ENCODE peak calls at places on chromosomes 3 and 15, in nine cellular contexts. One of them, this sample, is unnamed.

GRCh38 chr3:36714343-36714742 is 50.0 kb downstream of the DCLK3 start:
- DNase-seq in cardiac muscle cell: no peak
- DNase-seq in heart left ventricle: no peak
- DNase-seq in A549: no peak
- DNase-seq in PC-3: no peak
- DNase-seq in RWPE1: no peak
- DNase-seq in GM12865: no peak
- DNase-seq in tibial nerve: no peak
- DNase-seq in thyroid gland: no peak
- DNase-seq in this sample: no peak

GRCh38 chr3:178583963-178584575 is 47.8 kb downstream of the KCNMB2 start:
- DNase-seq in heart left ventricle: no peak
- DNase-seq in GM12865: no peak
- DNase-seq in cardiac muscle cell: no peak
- DNase-seq in tibial nerve: no peak
- DNase-seq in A549: no peak
- DNase-seq in PC-3: no peak
- DNase-seq in thyroid gland: no peak
- DNase-seq in RWPE1: no peak
- DNase-seq in this sample: no peak

GRCh38 chr15:27059610-27060202 is 88.7 kb downstream of the GABRG3 start:
- DNase-seq in tibial nerve: no peak
- DNase-seq in cardiac muscle cell: peak; percentile 78
- DNase-seq in thyroid gland: peak; percentile 61
- DNase-seq in GM12865: peak; percentile 15
- DNase-seq in A549: peak; percentile 84
- DNase-seq in RWPE1: peak; percentile 28
- DNase-seq in PC-3: peak; percentile 44
- DNase-seq in heart left ventricle: no peak
- DNase-seq in this sample: no peak

GRCh38 chr15:48397841-48398240 is 66.6 kb downstream of the DUT start:
- DNase-seq in A549: no peak
- DNase-seq in tibial nerve: no peak
- DNase-seq in cardiac muscle cell: no peak
- DNase-seq in heart left ventricle: peak; percentile 63
- DNase-seq in GM12865: no peak
- DNase-seq in PC-3: no peak
- DNase-seq in RWPE1: no peak
- DNase-seq in thyroid gland: peak; percentile 65
- DNase-seq in this sample: no peak

GRCh38 chr3:14457999-14458398 is 55.6 kb downstream of the SLC6A6 start:
- DNase-seq in heart left ventricle: no peak
- DNase-seq in A549: no peak
- DNase-seq in tibial nerve: no peak
- DNase-seq in GM12865: no peak
- DNase-seq in thyroid gland: no peak
- DNase-seq in cardiac muscle cell: no peak
- DNase-seq in PC-3: no peak
- DNase-seq in RWPE1: no peak
- DNase-seq in this sample: no peak

GRCh38 chr3:84893211-84893610 is 65.6 kb upstream of the CADM2 start:
- DNase-seq in heart left ventricle: no peak
- DNase-seq in A549: no peak
- DNase-seq in RWPE1: no peak
- DNase-seq in thyroid gland: no peak
- DNase-seq in GM12865: no peak
- DNase-seq in tibial nerve: no peak
- DNase-seq in cardiac muscle cell: no peak
- DNase-seq in PC-3: no peak
- DNase-seq in this sample: no peak

GRCh38 chr3:32004111-32004790 is 22.7 kb downstream of the ZNF860 start:
- DNase-seq in RWPE1: no peak
- DNase-seq in cardiac muscle cell: no peak
- DNase-seq in heart left ventricle: no peak
- DNase-seq in GM12865: no peak
- DNase-seq in PC-3: peak; percentile 51
- DNase-seq in tibial nerve: no peak
- DNase-seq in A549: no peak
- DNase-seq in thyroid gland: peak; percentile 15
- DNase-seq in this sample: no peak

GRCh38 chr3:52606373-52607085 is 70.1 kb downstream of the UQCC5 start:
- DNase-seq in heart left ventricle: peak; percentile 31
- DNase-seq in RWPE1: peak; percentile 72
- DNase-seq in cardiac muscle cell: peak; percentile 3
- DNase-seq in GM12865: no peak
- DNase-seq in A549: peak; percentile 26
- DNase-seq in PC-3: peak; percentile 97
- DNase-seq in tibial nerve: no peak
- DNase-seq in thyroid gland: peak; percentile 81
- DNase-seq in this sample: no peak

GRCh38 chr3:10273697-10274305 is 18.9 kb downstream of the GHRL start:
- DNase-seq in GM12865: no peak
- DNase-seq in tibial nerve: no peak
- DNase-seq in heart left ventricle: no peak
- DNase-seq in thyroid gland: no peak
- DNase-seq in cardiac muscle cell: no peak
- DNase-seq in PC-3: no peak
- DNase-seq in RWPE1: no peak
- DNase-seq in A549: no peak
- DNase-seq in this sample: no peak

GRCh38 chr15:101052031-101052620 is 133.0 kb downstream of the LRRK1 start:
- DNase-seq in GM12865: no peak
- DNase-seq in tibial nerve: no peak
- DNase-seq in cardiac muscle cell: peak; percentile 9
- DNase-seq in thyroid gland: no peak
- DNase-seq in heart left ventricle: no peak
- DNase-seq in RWPE1: no peak
- DNase-seq in PC-3: no peak
- DNase-seq in A549: no peak
- DNase-seq in this sample: no peak

GRCh38 chr3:30516238-30516637 is 90.2 kb upstream of the TGFBR2 start:
- DNase-seq in tibial nerve: no peak
- DNase-seq in A549: no peak
- DNase-seq in PC-3: peak; percentile 52
- DNase-seq in cardiac muscle cell: no peak
- DNase-seq in GM12865: no peak
- DNase-seq in heart left ventricle: no peak
- DNase-seq in RWPE1: no peak
- DNase-seq in thyroid gland: no peak
- DNase-seq in this sample: no peak

GRCh38 chr3:150443331-150443741 is 35.2 kb downstream of the TSC22D2 start:
- DNase-seq in thyroid gland: no peak
- DNase-seq in heart left ventricle: no peak
- DNase-seq in tibial nerve: no peak
- DNase-seq in cardiac muscle cell: no peak
- DNase-seq in RWPE1: no peak
- DNase-seq in PC-3: peak; percentile 22
- DNase-seq in A549: no peak
- DNase-seq in GM12865: no peak
- DNase-seq in this sample: no peak

GRCh38 chr15:94673801-94674200 is 442.4 kb downstream of the MCTP2 start:
- DNase-seq in RWPE1: peak; percentile 58
- DNase-seq in PC-3: no peak
- DNase-seq in thyroid gland: no peak
- DNase-seq in cardiac muscle cell: no peak
- DNase-seq in A549: no peak
- DNase-seq in heart left ventricle: no peak
- DNase-seq in GM12865: no peak
- DNase-seq in tibial nerve: no peak
- DNase-seq in this sample: no peak

GRCh38 chr3:189685854-189686253 is 54.7 kb downstream of the TP63 start:
- DNase-seq in cardiac muscle cell: no peak
- DNase-seq in GM12865: no peak
- DNase-seq in PC-3: peak; percentile 97
- DNase-seq in heart left ventricle: no peak
- DNase-seq in thyroid gland: no peak
- DNase-seq in A549: no peak
- DNase-seq in tibial nerve: no peak
- DNase-seq in RWPE1: peak; percentile 2
- DNase-seq in this sample: no peak

GRCh38 chr3:138188013-138188352 is 882 bp downstream of the ARMC8 start:
- DNase-seq in tibial nerve: no peak
- DNase-seq in heart left ventricle: no peak
- DNase-seq in PC-3: peak; percentile 32
- DNase-seq in thyroid gland: no peak
- DNase-seq in RWPE1: peak; percentile 60
- DNase-seq in GM12865: no peak
- DNase-seq in cardiac muscle cell: no peak
- DNase-seq in A549: peak; percentile 24
- DNase-seq in this sample: no peak

GRCh38 chr15:80695911-80696651 is 971 bp downstream of the ABHD17C start:
- DNase-seq in thyroid gland: peak; percentile 40
- DNase-seq in PC-3: peak; percentile 62
- DNase-seq in GM12865: peak; percentile 16
- DNase-seq in RWPE1: peak; percentile 78
- DNase-seq in heart left ventricle: peak; percentile 22
- DNase-seq in cardiac muscle cell: peak; percentile 22
- DNase-seq in A549: peak; percentile 94
- DNase-seq in tibial nerve: no peak
- DNase-seq in this sample: peak; percentile 39

GRCh38 chr15:90545095-90545494 is 15.4 kb downstream of the CRTC3 start:
- DNase-seq in cardiac muscle cell: no peak
- DNase-seq in GM12865: no peak
- DNase-seq in A549: no peak
- DNase-seq in RWPE1: no peak
- DNase-seq in tibial nerve: no peak
- DNase-seq in heart left ventricle: no peak
- DNase-seq in thyroid gland: no peak
- DNase-seq in PC-3: peak; percentile 18
- DNase-seq in this sample: no peak
- TF ChIP-seq CTCF in cardiac muscle cell: no peak
- TF ChIP-seq CTCF in GM12865: no peak
- TF ChIP-seq CTCF in A549: peak; percentile 17
- TF ChIP-seq CTCF in RWPE1: no peak
- TF ChIP-seq CTCF in tibial nerve: no peak
- TF ChIP-seq CTCF in heart left ventricle: no peak
- TF ChIP-seq CTCF in thyroid gland: no peak
- TF ChIP-seq CTCF in PC-3: peak; percentile 39
- TF ChIP-seq CTCF in this sample: no peak

DNA sequence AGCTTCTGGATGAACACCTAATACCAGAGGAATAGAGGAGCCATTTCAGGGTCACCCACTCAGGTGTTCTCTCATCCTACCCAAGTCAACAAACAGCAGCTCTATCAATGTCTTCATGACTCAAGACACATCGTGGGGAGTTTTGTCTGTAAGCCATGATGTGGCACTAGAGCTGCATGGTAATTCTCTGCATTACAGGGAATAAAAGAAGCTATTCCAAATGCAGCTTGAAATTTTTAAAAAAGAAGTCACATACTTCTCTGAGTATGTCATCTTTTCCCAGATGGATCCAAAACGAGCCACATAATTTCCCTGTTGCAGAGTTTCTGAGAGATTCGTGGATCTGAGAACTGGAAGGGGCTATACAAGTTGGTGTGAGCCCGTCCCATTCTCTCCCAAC is 6.1 kb upstream of the THSD4 start:
- DNase-seq in tibial nerve: no peak
- DNase-seq in GM12865: no peak
- DNase-seq in heart left ventricle: no peak
- DNase-seq in cardiac muscle cell: no peak
- DNase-seq in thyroid gland: no peak
- DNase-seq in RWPE1: no peak
- DNase-seq in PC-3: peak; percentile 42
- DNase-seq in A549: no peak
- DNase-seq in this sample: no peak
- TF ChIP-seq CTCF in tibial nerve: no peak
- TF ChIP-seq CTCF in GM12865: no peak
- TF ChIP-seq CTCF in heart left ventricle: no peak
- TF ChIP-seq CTCF in cardiac muscle cell: no peak
- TF ChIP-seq CTCF in thyroid gland: no peak
- TF ChIP-seq CTCF in RWPE1: no peak
- TF ChIP-seq CTCF in PC-3: peak; percentile 20
- TF ChIP-seq CTCF in A549: no peak
- TF ChIP-seq CTCF in this sample: no peak

GRCh38 chr3:72118593-72118992 is 333.6 kb upstream of the PROK2 start:
- DNase-seq in RWPE1: no peak
- DNase-seq in PC-3: no peak
- DNase-seq in A549: no peak
- DNase-seq in thyroid gland: no peak
- DNase-seq in heart left ventricle: no peak
- DNase-seq in tibial nerve: no peak
- DNase-seq in GM12865: no peak
- DNase-seq in cardiac muscle cell: no peak
- DNase-seq in this sample: no peak
- TF ChIP-seq CTCF in RWPE1: no peak
- TF ChIP-seq CTCF in PC-3: no peak
- TF ChIP-seq CTCF in A549: no peak
- TF ChIP-seq CTCF in thyroid gland: no peak
- TF ChIP-seq CTCF in heart left ventricle: no peak
- TF ChIP-seq CTCF in tibial nerve: no peak
- TF ChIP-seq CTCF in GM12865: no peak
- TF ChIP-seq CTCF in cardiac muscle cell: no peak
- TF ChIP-seq CTCF in this sample: no peak

GRCh38 chr3:157573281-157573680 is 70.1 kb upstream of the VEPH1 start:
- DNase-seq in A549: no peak
- DNase-seq in RWPE1: no peak
- DNase-seq in heart left ventricle: no peak
- DNase-seq in thyroid gland: no peak
- DNase-seq in tibial nerve: no peak
- DNase-seq in GM12865: no peak
- DNase-seq in PC-3: peak; percentile 23
- DNase-seq in cardiac muscle cell: no peak
- DNase-seq in this sample: no peak

GRCh38 chr3:157574580-157574979 is 71.4 kb upstream of the VEPH1 start:
- DNase-seq in PC-3: no peak
- DNase-seq in A549: no peak
- DNase-seq in GM12865: no peak
- DNase-seq in cardiac muscle cell: no peak
- DNase-seq in RWPE1: no peak
- DNase-seq in thyroid gland: no peak
- DNase-seq in tibial nerve: no peak
- DNase-seq in heart left ventricle: no peak
- DNase-seq in this sample: no peak

GRCh38 chr3:157572559-157573270 is 69.5 kb upstream of the VEPH1 start:
- DNase-seq in heart left ventricle: no peak
- DNase-seq in thyroid gland: peak; percentile 33
- DNase-seq in GM12865: peak; percentile 61
- DNase-seq in A549: peak; percentile 35
- DNase-seq in cardiac muscle cell: peak; percentile 73
- DNase-seq in PC-3: peak; percentile 81
- DNase-seq in tibial nerve: no peak
- DNase-seq in RWPE1: peak; percentile 58
- DNase-seq in this sample: no peak

DNA sequence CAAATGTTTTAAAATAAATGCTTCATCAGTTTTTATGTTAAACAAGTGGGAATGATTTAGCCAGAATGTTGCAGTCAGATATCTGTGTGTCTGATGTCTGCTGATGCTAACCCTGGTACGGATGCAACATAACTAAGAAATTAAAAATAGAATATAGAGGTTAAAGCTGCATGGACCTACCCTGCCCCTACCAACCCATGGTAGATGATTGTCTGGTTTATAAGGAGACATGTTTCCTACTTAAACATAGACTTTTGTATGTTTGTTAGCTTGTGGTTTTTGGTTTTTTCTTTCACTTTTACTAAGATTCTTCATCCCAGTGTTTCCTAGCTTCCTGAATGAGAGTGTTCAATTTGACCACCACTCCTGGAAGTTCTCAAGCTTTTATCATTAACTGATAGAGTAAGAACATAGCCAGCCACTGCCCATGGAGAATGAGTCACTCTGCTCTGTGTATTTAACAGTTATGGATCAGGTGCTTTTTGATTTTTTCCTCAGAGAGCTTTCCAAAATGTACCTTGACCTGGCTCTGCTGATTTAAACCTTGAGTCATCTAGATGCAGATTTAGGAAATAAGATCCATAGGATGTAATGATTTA is 70.7 kb upstream of the VEPH1 start:
- DNase-seq in thyroid gland: no peak
- DNase-seq in tibial nerve: no peak
- DNase-seq in A549: no peak
- DNase-seq in PC-3: peak; percentile 51
- DNase-seq in RWPE1: no peak
- DNase-seq in cardiac muscle cell: no peak
- DNase-seq in heart left ventricle: no peak
- DNase-seq in GM12865: no peak
- DNase-seq in this sample: no peak
- TF ChIP-seq CTCF in thyroid gland: no peak
- TF ChIP-seq CTCF in tibial nerve: no peak
- TF ChIP-seq CTCF in A549: no peak
- TF ChIP-seq CTCF in PC-3: no peak
- TF ChIP-seq CTCF in RWPE1: no peak
- TF ChIP-seq CTCF in cardiac muscle cell: no peak
- TF ChIP-seq CTCF in heart left ventricle: no peak
- TF ChIP-seq CTCF in GM12865: no peak
- TF ChIP-seq CTCF in this sample: no peak

This sample was measured in mesothelial cell of epicardium.